ENCODE peak calls at places on chromosome 5, in eight cellular contexts. One of them, this sample, is unnamed.

GRCh38 chr5:119275146-119275872 is 80.5 kb upstream of the TNFAIP8 start:
- DNase-seq in HEK293T: no peak
- DNase-seq in activated effector memory CD4-positive, alpha-beta T cell treated with Interleukin-2 at 50 U/mL for 16 hours: no peak
- DNase-seq in iris pigment epithelial cell: peak; percentile 54
- DNase-seq in head of caudate nucleus: no peak
- DNase-seq in mammary epithelial cell: peak; percentile 80
- DNase-seq in lung microvascular endothelial cell: peak; percentile 42
- DNase-seq in smooth muscle cell of the brain vasculature: no peak
- DNase-seq in this sample: no peak

GRCh38 chr5:126525630-126526245 is 69.3 kb downstream of the ALDH7A1 start:
- DNase-seq in mammary epithelial cell: no peak
- DNase-seq in lung microvascular endothelial cell: peak; percentile 33
- DNase-seq in smooth muscle cell of the brain vasculature: no peak
- DNase-seq in iris pigment epithelial cell: peak; percentile 35
- DNase-seq in head of caudate nucleus: no peak
- DNase-seq in HEK293T: no peak
- DNase-seq in activated effector memory CD4-positive, alpha-beta T cell treated with Interleukin-2 at 50 U/mL for 16 hours: no peak
- DNase-seq in this sample: peak; percentile 16

GRCh38 chr5:1316941-1317340 is 22.1 kb upstream of the TERT start:
- DNase-seq in HEK293T: no peak
- DNase-seq in head of caudate nucleus: no peak
- DNase-seq in smooth muscle cell of the brain vasculature: no peak
- DNase-seq in lung microvascular endothelial cell: no peak
- DNase-seq in mammary epithelial cell: no peak
- DNase-seq in activated effector memory CD4-positive, alpha-beta T cell treated with Interleukin-2 at 50 U/mL for 16 hours: no peak
- DNase-seq in iris pigment epithelial cell: no peak
- DNase-seq in this sample: no peak

GRCh38 chr5:66009277-66009676 is 82.9 kb downstream of the ERBIN start:
- DNase-seq in iris pigment epithelial cell: no peak
- DNase-seq in head of caudate nucleus: no peak
- DNase-seq in activated effector memory CD4-positive, alpha-beta T cell treated with Interleukin-2 at 50 U/mL for 16 hours: no peak
- DNase-seq in lung microvascular endothelial cell: no peak
- DNase-seq in mammary epithelial cell: no peak
- DNase-seq in HEK293T: no peak
- DNase-seq in smooth muscle cell of the brain vasculature: no peak
- DNase-seq in this sample: no peak

GRCh38 chr5:40404613-40405012 is 275.1 kb upstream of the PTGER4 start:
- DNase-seq in head of caudate nucleus: no peak
- DNase-seq in iris pigment epithelial cell: peak; percentile 28
- DNase-seq in HEK293T: no peak
- DNase-seq in lung microvascular endothelial cell: no peak
- DNase-seq in activated effector memory CD4-positive, alpha-beta T cell treated with Interleukin-2 at 50 U/mL for 16 hours: no peak
- DNase-seq in mammary epithelial cell: no peak
- DNase-seq in smooth muscle cell of the brain vasculature: no peak
- DNase-seq in this sample: no peak

GRCh38 chr5:16903480-16904300 is 32.4 kb downstream of the MYO10 start:
- DNase-seq in smooth muscle cell of the brain vasculature: no peak
- DNase-seq in lung microvascular endothelial cell: no peak
- DNase-seq in HEK293T: no peak
- DNase-seq in head of caudate nucleus: no peak
- DNase-seq in activated effector memory CD4-positive, alpha-beta T cell treated with Interleukin-2 at 50 U/mL for 16 hours: no peak
- DNase-seq in mammary epithelial cell: no peak
- DNase-seq in iris pigment epithelial cell: no peak
- DNase-seq in this sample: no peak

GRCh38 chr5:43042176-43042625 is 2.1 kb upstream of the ANXA2R start:
- DNase-seq in iris pigment epithelial cell: peak; percentile 72
- DNase-seq in activated effector memory CD4-positive, alpha-beta T cell treated with Interleukin-2 at 50 U/mL for 16 hours: peak; percentile 79
- DNase-seq in HEK293T: no peak
- DNase-seq in lung microvascular endothelial cell: peak; percentile 78
- DNase-seq in smooth muscle cell of the brain vasculature: peak; percentile 31
- DNase-seq in mammary epithelial cell: peak; percentile 78
- DNase-seq in head of caudate nucleus: peak; percentile 58
- DNase-seq in this sample: peak; percentile 64

GRCh38 chr5:132012385-132013005 is 1.0 kb upstream of the ACSL6 start:
- DNase-seq in mammary epithelial cell: peak; percentile 39
- DNase-seq in activated effector memory CD4-positive, alpha-beta T cell treated with Interleukin-2 at 50 U/mL for 16 hours: no peak
- DNase-seq in smooth muscle cell of the brain vasculature: peak; percentile 61
- DNase-seq in HEK293T: peak; percentile 45
- DNase-seq in lung microvascular endothelial cell: peak; percentile 76
- DNase-seq in head of caudate nucleus: peak; percentile 19
- DNase-seq in iris pigment epithelial cell: peak; percentile 69
- DNase-seq in this sample: no peak

GRCh38 chr5:167732499-167732898 is 558.9 kb upstream of the WWC1 start:
- DNase-seq in HEK293T: no peak
- DNase-seq in head of caudate nucleus: no peak
- DNase-seq in smooth muscle cell of the brain vasculature: no peak
- DNase-seq in lung microvascular endothelial cell: no peak
- DNase-seq in iris pigment epithelial cell: no peak
- DNase-seq in activated effector memory CD4-positive, alpha-beta T cell treated with Interleukin-2 at 50 U/mL for 16 hours: no peak
- DNase-seq in mammary epithelial cell: no peak
- DNase-seq in this sample: no peak

GRCh38 chr5:124655943-124656459 is 90.4 kb downstream of the ZNF608 start:
- DNase-seq in HEK293T: peak; percentile 51
- DNase-seq in head of caudate nucleus: no peak
- DNase-seq in activated effector memory CD4-positive, alpha-beta T cell treated with Interleukin-2 at 50 U/mL for 16 hours: no peak
- DNase-seq in lung microvascular endothelial cell: peak; percentile 92
- DNase-seq in smooth muscle cell of the brain vasculature: peak; percentile 54
- DNase-seq in mammary epithelial cell: peak; percentile 88
- DNase-seq in iris pigment epithelial cell: peak; percentile 92
- DNase-seq in this sample: peak; percentile 64

GRCh38 chr5:93607367-93608258 is 24.6 kb downstream of the NR2F1 start:
- DNase-seq in iris pigment epithelial cell: peak; percentile 93
- DNase-seq in lung microvascular endothelial cell: peak; percentile 64
- DNase-seq in head of caudate nucleus: no peak
- DNase-seq in mammary epithelial cell: peak; percentile 41
- DNase-seq in activated effector memory CD4-positive, alpha-beta T cell treated with Interleukin-2 at 50 U/mL for 16 hours: no peak
- DNase-seq in HEK293T: peak; percentile 33
- DNase-seq in smooth muscle cell of the brain vasculature: no peak
- DNase-seq in this sample: peak; percentile 44